ENCODE peak calls at places on chromosome X, in four cellular contexts. Z is HepG2, H is H1, Y is GM12878. D is an unnamed sample.

GRCh38 chrX:48102874-48103374 is 27.5 kb upstream of the SPACA5B start:
- DNase-seq in Z (no peak), H (no peak), Y (no peak), D (no peak)

GRCh38 chrX:122026665-122027064 is 979.3 kb downstream of the GLUD2 start:
- DNase-seq in Z (no peak), H (no peak), Y (no peak), D (no peak)

GRCh38 chrX:47576021-47576898 is 6.0 kb upstream of the TIMP1 start:
- DNase-seq in Z (no peak), H (no peak), Y (no peak), D (no peak)

GRCh38 chrX:42456301-42456700 is 321.7 kb downstream of the PPP1R2C start:
- DNase-seq in Z (no peak), H (no peak), Y (no peak), D (no peak)

GRCh38 chrX:149683966-149684730 is 27.7 kb upstream of the MAGEA11 start:
- DNase-seq in Z (no peak), H (no peak), Y (no peak), D (no peak)

GRCh38 chrX:153926863-153927685 is 1.0 kb upstream of the ARHGAP4 start:
- DNase-seq in Z (peak), H (no peak), Y (peak), D (peak)

GRCh38 chrX:154458954-154459829 is 1.1 kb downstream of the PLXNA3 start:
- DNase-seq in Z (no peak), H (no peak), Y (no peak), D (no peak)

GRCh38 chrX:104432321-104432720 is 133.7 kb upstream of the IL1RAPL2 start:
- DNase-seq in Z (no peak), H (no peak), Y (no peak), D (no peak)

GRCh38 chrX:1591863-1592127 is 391 bp downstream of the AKAP17A start:
- DNase-seq in Z (no peak), H (no peak), Y (no peak), D (no peak)

GRCh38 chrX:68045008-68045577 is 388.2 kb downstream of the OPHN1 start:
- DNase-seq in Z (no peak), H (no peak), Y (no peak), D (no peak)

GRCh38 chrX:15815779-15816452 is 25.6 kb downstream of the ZRSR2 start:
- DNase-seq in Z (peak), H (no peak), Y (peak), D (peak)

GRCh38 chrX:117327306-117327705 is 789.3 kb downstream of the KLHL13 start:
- DNase-seq in Z (no peak), H (no peak), Y (no peak), D (no peak)

GRCh38 chrX:25295466-25295865 is 279.7 kb upstream of the ARX start:
- DNase-seq in Z (no peak), H (no peak), Y (no peak), D (no peak)

GRCh38 chrX:27039332-27039731 is 423.8 kb downstream of the PPP4R3C start:
- DNase-seq in Z (no peak), H (no peak), Y (no peak), D (no peak)

GRCh38 chrX:120504569-120504968 is 35.5 kb upstream of the LAMP2 start:
- DNase-seq in Z (no peak), H (no peak), Y (no peak), D (no peak)

DNA sequence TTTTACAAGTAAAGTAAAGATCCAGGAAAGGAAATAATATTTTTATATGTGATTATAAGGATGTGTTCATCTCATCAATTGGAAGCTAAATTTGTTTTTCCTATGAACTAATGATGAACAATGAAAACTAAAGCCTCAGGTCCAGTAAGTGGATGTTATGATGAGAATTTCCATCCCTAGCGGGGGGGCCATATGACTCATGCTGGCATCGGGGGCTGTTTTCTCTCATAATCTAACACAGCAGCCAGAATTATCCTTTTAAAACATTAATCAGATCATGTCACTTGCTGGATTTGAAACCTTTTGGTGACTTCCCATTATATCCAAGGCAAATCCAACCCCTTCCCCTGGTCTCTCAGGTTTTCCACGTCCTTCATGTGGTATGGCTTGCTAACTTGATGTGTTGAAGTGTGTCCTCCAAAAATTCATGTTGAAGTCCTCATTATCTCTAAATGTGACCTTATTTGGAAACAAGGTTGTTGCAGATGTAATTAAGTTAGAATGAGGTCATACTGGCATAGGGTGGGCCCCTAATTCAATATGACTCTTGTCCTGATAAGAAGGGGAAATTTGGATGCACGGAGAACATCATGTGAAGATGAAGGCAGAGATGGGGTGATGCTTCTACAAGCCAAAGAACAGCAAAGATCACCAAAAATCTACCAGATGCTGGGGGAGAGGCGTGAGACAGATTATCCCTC is 96.8 kb downstream of the AKAP4 start:
- DNase-seq in Z (no peak), H (no peak), Y (no peak), D (peak)
- TF ChIP-seq HDAC6 in Z (no peak), H (no peak), Y (no peak), D (no peak)

DNA sequence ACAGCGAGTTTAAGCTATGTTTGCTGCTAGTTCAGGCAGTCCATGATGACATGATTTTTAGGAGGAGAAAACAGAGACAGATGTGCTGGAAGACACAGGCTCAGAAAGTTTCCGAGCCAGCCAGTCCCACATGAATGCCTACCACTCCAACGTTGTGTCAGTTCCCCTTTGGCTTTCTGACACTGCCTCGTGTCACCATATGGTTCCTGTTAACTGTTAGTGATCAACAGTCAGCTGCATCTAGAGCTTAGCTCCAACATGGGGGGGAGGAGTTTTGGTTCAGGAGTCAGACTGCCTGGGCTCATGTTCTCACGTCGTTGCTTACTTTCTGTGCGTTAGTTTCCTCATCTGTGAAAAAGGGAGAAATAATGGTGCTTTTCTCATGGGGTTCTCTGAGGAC is 343.7 kb downstream of the MID1IP1 start:
- DNase-seq in Z (no peak), H (no peak), Y (no peak), D (no peak)
- H3K4me2 ChIP-seq in Z (no peak), H (no peak), Y (peak), D (no peak)

GRCh38 chrX:49291615-49292337 is 11.7 kb upstream of the GAGE10 start:
- DNase-seq in Z (peak), H (peak), Y (no peak), D (peak)
- TF ChIP-seq CBX5 in Z (no peak), H (no peak), Y (no peak), D (no peak)

GRCh38 chrX:30649859-30650258 is 3.4 kb upstream of the GK start:
- DNase-seq in Z (peak), H (no peak), Y (no peak), D (no peak)

GRCh38 chrX:30652527-30653414 is 452 bp upstream of the GK start:
- DNase-seq in Z (peak), H (peak), Y (peak), D (peak)

GRCh38 chrX:30657542-30658238 is 4.5 kb downstream of the GK start:
- DNase-seq in Z (no peak), H (no peak), Y (no peak), D (no peak)

GRCh38 chrX:30654989-30655607 is 1.9 kb downstream of the GK start:
- DNase-seq in Z (no peak), H (no peak), Y (no peak), D (no peak)

DNA sequence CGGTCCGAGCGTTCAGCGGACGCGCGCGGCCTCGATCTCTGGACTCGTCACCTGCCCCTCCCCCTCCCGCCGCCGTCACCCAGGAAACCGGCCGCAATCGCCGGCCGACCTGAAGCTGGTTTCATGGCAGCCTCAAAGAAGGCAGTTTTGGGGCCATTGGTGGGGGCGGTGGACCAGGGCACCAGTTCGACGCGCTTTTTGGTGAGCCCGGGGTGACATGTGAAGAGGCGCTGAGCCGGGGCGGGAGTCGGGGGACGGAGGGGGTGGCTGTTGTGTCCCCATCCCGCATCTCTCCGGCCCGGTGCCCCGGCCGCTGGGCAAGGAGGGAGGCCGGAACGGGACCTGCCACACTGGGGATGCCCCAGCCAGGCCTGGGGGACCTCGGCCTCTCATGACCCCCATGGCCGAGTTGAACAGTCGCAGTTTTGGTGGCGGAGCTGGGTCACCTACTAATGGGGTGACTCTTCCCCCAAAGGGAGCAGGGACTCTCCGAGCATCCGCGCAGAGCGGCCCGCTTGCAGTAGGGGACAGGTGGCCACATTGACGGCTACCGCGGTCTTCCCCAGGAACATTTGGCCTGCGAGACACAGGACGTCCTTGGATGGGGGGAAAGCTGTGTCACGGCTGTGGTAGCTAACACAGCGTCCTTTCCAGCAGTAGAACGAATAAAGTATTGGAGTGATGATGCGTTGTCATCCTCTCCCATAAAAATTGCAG is at the start of gene GK:
- DNase-seq in Z (no peak), H (no peak), Y (no peak), D (peak)
- TF ChIP-seq HDAC6 in Z (no peak), H (no peak), Y (no peak), D (no peak)

GRCh38 chrX:49160908-49161307 is 1.6 kb upstream of the MAGIX start:
- DNase-seq in Z (no peak), H (no peak), Y (no peak), D (no peak)

GRCh38 chrX:49157194-49157593 is 5.4 kb upstream of the MAGIX start:
- DNase-seq in Z (no peak), H (peak), Y (no peak), D (no peak)

GRCh38 chrX:49155243-49155899 is 7.2 kb upstream of the MAGIX start:
- DNase-seq in Z (no peak), H (peak), Y (no peak), D (peak)

GRCh38 chrX:49153467-49153866 is 9.1 kb upstream of the MAGIX start:
- DNase-seq in Z (no peak), H (no peak), Y (no peak), D (no peak)

GRCh38 chrX:49155900-49156837 is 6.4 kb upstream of the MAGIX start:
- DNase-seq in Z (no peak), H (peak), Y (no peak), D (peak)
- H3K4me2 ChIP-seq in Z (no peak), H (peak), Y (peak), D (peak)

GRCh38 chrX:131745942-131746489 is 202.1 kb downstream of the OR13H1 start:
- DNase-seq in Z (no peak), H (no peak), Y (peak), D (no peak)

GRCh38 chrX:131746491-131746968 is 202.7 kb downstream of the OR13H1 start:
- DNase-seq in Z (no peak), H (no peak), Y (peak), D (peak)

GRCh38 chrX:131752493-131753198 is 208.8 kb downstream of the OR13H1 start:
- DNase-seq in Z (no peak), H (no peak), Y (peak), D (no peak)

DNA sequence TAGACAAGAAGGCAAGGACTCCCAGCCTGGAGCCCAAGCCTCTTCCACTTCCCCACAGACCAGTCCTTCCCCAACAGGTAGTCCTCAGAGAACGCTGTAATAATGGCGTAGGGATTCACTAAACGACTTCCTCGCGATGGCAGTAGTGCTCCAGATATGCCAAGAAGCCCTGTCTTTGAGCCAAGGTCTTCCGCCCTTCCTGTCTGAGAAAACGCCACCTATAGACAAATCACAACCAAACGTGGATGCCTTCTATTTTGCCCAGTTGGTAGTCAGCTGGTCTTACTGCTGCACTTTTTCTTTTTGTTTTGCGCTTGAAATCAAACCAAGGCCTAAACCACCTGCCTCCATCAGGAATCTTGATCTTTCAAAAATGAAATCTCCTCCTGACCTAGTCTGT is 203.3 kb downstream of the OR13H1 start:
- DNase-seq in Z (no peak), H (no peak), Y (peak), D (no peak)
- TF ChIP-seq CBX5 in Z (no peak), H (no peak), Y (no peak), D (no peak)

GRCh38 chrX:9339603-9340569 is 125.0 kb upstream of the TBL1X start:
- DNase-seq in Z (no peak), H (no peak), Y (no peak), D (no peak)

GRCh38 chrX:9341305-9342201 is 123.3 kb upstream of the TBL1X start:
- DNase-seq in Z (no peak), H (no peak), Y (peak), D (peak)

GRCh38 chrX:9340619-9341304 is 124.1 kb upstream of the TBL1X start:
- DNase-seq in Z (no peak), H (no peak), Y (peak), D (no peak)

GRCh38 chrX:9343971-9344370 is 120.9 kb upstream of the TBL1X start:
- DNase-seq in Z (no peak), H (no peak), Y (no peak), D (no peak)

DNA sequence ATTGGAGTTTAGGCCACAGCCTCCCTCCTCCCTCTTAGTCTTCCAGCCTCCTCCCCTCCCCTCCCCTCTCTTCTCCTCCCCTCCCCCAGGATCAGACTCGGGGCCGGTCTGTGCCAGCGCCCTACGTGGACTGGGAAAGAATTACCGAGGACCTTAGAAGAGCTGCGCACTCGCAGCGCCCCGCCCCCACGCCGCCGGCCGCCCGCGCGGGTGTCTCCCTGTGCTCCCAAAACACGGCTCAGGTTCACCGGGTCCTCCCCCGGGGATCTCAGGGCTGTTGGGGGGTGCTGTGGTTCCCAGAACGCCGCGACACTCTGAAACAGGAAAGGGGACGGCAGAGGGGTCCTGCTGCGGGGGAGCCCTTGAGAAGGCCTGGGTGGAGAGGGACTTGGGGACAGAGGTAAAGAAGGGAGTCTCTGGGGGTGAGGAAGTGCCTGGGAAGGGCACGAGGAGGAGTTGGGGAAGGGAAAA is 122.2 kb upstream of the TBL1X start:
- DNase-seq in Z (peak), H (peak), Y (no peak), D (peak)
- TF ChIP-seq HDAC6 in Z (no peak), H (no peak), Y (no peak), D (no peak)

GRCh38 chrX:21989415-21989814 is 42.7 kb upstream of the PHEX start:
- DNase-seq in Z (no peak), H (no peak), Y (peak), D (no peak)

GRCh38 chrX:21991504-21991903 is 40.6 kb upstream of the PHEX start:
- DNase-seq in Z (no peak), H (no peak), Y (no peak), D (no peak)

GRCh38 chrX:21986596-21986995 is 45.5 kb upstream of the PHEX start:
- DNase-seq in Z (no peak), H (no peak), Y (no peak), D (no peak)

GRCh38 chrX:21993265-21993664 is 38.9 kb upstream of the PHEX start:
- DNase-seq in Z (no peak), H (no peak), Y (peak), D (no peak)

GRCh38 chrX:21990812-21991211 is 41.3 kb upstream of the PHEX start:
- DNase-seq in Z (no peak), H (no peak), Y (no peak), D (no peak)
- H3K4me2 ChIP-seq in Z (no peak), H (no peak), Y (no peak), D (no peak)

DNA sequence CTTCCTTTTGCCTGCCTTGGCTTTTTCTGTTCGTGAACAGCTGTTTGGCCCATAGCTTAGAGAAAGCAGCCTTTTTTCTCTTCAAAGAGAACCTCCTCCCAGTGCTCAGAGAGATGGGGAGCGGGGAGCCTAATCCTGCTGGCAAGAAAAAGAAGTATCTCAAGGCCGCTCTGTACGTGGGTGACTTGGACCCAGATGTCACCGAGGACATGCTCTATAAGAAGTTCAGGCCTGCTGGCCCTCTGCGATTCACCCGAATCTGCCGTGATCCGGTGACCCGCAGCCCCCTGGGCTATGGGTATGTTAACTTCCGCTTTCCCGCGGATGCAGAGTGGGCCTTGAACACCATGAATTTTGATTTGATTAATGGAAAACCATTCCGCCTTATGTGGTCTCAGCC is 826 bp downstream of the PABPC5 start:
- DNase-seq in Z (no peak), H (no peak), Y (no peak), D (no peak)
- TF ChIP-seq CBX5 in Z (no peak), H (no peak), Y (no peak), D (no peak)

D was measured in K562.